ENCODE peak calls at places on chromosomes 6 and 20, in ten cellular contexts. T, F, Z, D, U, L, C, S, V and J are unnamed samples.
A peak's percentile ranks its signal among the peaks of the same experiment; 100 is the strongest.

GRCh38 chr20:64161595-64162238 is 2.5 kb upstream of the MYT1 start:
- DNase-seq in Z (no peak), U (peak; percentile 71), C (no peak), T (peak; percentile 28), L (peak; percentile 37), S (no peak), V (peak; percentile 35), F (peak; percentile 21), D (peak; percentile 60), J (no peak)

GRCh38 chr6:1711136-1711535 is 101.4 kb downstream of the FOXC1 start:
- DNase-seq in V (no peak), S (no peak), U (no peak), D (no peak), F (no peak), C (no peak), T (no peak), Z (no peak), L (no peak), J (no peak)

GRCh38 chr6:1855890-1856289 is 246.2 kb downstream of the FOXC1 start:
- DNase-seq in T (no peak), D (no peak), U (no peak), F (no peak), V (no peak), C (no peak), L (no peak), S (no peak), Z (no peak), J (no peak)

GRCh38 chr6:14544689-14545088 is 427.1 kb downstream of the CD83 start:
- DNase-seq in Z (no peak), S (no peak), D (no peak), L (no peak), U (no peak), C (no peak), F (no peak), V (no peak), T (no peak), J (no peak)

GRCh38 chr20:40754372-40754943 is 65.4 kb upstream of the MAFB start:
- DNase-seq in S (no peak), Z (no peak), F (peak; percentile 58), V (no peak), L (peak; percentile 68), T (no peak), C (no peak), U (no peak), D (no peak), J (peak; percentile 3)

GRCh38 chr6:135280375-135281136 is 99.4 kb downstream of the MYB start:
- DNase-seq in T (no peak), U (no peak), V (no peak), Z (peak; percentile 70), F (peak; percentile 28), C (no peak), S (no peak), D (no peak), L (peak; percentile 76), J (no peak)

GRCh38 chr6:128455959-128456358 is 64.4 kb downstream of the PTPRK start:
- DNase-seq in V (no peak), Z (no peak), C (no peak), S (no peak), L (no peak), F (no peak), T (no peak), D (peak; percentile 17), U (no peak), J (no peak)

GRCh38 chr6:126117251-126117650 is 130.9 kb downstream of the TRMT11 start:
- DNase-seq in L (no peak), F (no peak), Z (no peak), U (no peak), V (no peak), D (no peak), S (no peak), C (no peak), T (no peak), J (no peak)

GRCh38 chr6:37102299-37103168 is 67.4 kb upstream of the PIM1 start:
- DNase-seq in V (peak; percentile 92), T (peak; percentile 48), F (peak; percentile 80), D (peak; percentile 66), S (peak; percentile 91), L (peak; percentile 91), Z (peak; percentile 72), C (peak; percentile 87), U (peak; percentile 75), J (peak; percentile 78)

GRCh38 chr20:44701116-44701865 is 13.9 kb upstream of the CCN5 start:
- DNase-seq in L (peak; percentile 74), Z (peak; percentile 38), C (no peak), V (no peak), D (no peak), F (no peak), S (no peak), T (no peak), U (no peak), J (no peak)

GRCh38 chr20:37095108-37095608 is 639 bp downstream of the RBL1 start:
- DNase-seq in V (no peak), T (no peak), F (no peak), L (peak; percentile 6), C (no peak), D (no peak), S (no peak), U (peak; percentile 27), Z (peak; percentile 22), J (no peak)

GRCh38 chr20:34311118-34312023 is 8.2 kb upstream of the AHCY start:
- DNase-seq in C (no peak), T (no peak), D (no peak), L (no peak), S (no peak), V (no peak), Z (no peak), U (peak; percentile 58), F (no peak), J (no peak)
- TF ChIP-seq CTCF in C (no peak), T (peak; percentile 31), D (no peak), L (peak; percentile 37), S (no peak), V (peak; percentile 23), Z (no peak), U (peak; percentile 27), F (no peak), J (peak; percentile 30)

GRCh38 chr20:20887593-20888272 is 175.3 kb upstream of the RALGAPA2 start:
- DNase-seq in C (no peak), T (no peak), F (no peak), U (no peak), L (no peak), D (no peak), S (no peak), Z (no peak), V (no peak), J (no peak)
- TF ChIP-seq CTCF in C (no peak), T (no peak), F (no peak), U (no peak), L (no peak), D (no peak), S (no peak), Z (no peak), V (no peak), J (no peak)

GRCh38 chr6:167118006-167118405 is 4.9 kb upstream of the CCR6 start:
- DNase-seq in C (no peak), Z (no peak), S (no peak), V (no peak), U (no peak), D (no peak), L (no peak), T (no peak), F (no peak), J (no peak)

GRCh38 chr6:167121471-167121870 is 1.4 kb upstream of the CCR6 start:
- DNase-seq in D (no peak), F (no peak), V (no peak), C (no peak), S (no peak), T (no peak), U (no peak), L (no peak), Z (no peak), J (no peak)

GRCh38 chr6:167118839-167119238 is 4.1 kb upstream of the CCR6 start:
- DNase-seq in F (no peak), S (no peak), L (no peak), T (no peak), D (no peak), C (no peak), U (no peak), V (no peak), Z (no peak), J (no peak)

GRCh38 chr6:167120557-167121030 is 2.3 kb upstream of the CCR6 start:
- DNase-seq in C (no peak), F (no peak), D (no peak), T (no peak), S (no peak), U (no peak), V (no peak), Z (no peak), L (no peak), J (no peak)

DNA sequence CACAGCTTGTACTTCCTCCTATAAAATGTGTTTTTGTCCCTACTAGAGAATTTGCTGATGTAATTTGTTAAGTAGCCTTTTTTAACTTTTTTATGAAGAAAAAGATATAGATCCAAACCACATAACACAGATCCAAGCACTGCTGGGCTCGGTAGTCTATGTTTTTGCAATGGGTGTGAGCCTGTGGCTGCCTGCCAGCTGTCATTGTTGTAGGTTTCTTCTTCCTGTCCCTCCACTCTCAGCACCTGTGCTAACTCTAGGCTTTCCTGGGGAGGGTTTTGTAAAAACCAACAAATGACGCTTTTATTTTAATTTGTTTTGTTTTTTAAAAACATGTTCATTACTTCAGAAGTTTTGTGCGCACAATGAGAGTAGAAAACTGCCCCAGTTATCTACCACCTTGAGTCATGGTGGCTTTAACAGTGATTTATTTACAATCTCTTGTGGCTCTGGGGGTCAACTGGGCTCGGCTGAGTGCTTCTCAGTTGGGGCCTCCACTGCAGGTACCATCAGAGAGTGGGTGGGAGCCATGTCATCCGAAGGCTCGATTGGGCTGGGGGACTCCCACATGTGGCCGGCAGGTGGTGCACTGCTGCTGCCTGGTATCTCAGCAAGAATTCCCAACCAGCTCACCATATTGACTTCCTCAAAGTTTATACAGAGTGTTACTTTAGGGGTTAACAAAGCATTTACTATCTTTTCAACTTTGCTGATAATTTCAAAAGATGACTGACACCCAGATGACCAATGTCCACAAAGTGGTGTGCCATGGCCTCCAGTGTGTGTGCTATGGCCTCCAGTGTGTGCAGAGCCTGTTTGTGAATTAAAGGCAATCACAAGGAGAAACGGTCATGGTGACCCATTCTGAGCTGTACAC is 3.0 kb upstream of the CCR6 start:
- DNase-seq in D (no peak), V (no peak), L (no peak), S (no peak), Z (no peak), U (no peak), C (no peak), F (no peak), T (no peak), J (no peak)
- TF ChIP-seq CTCF in D (no peak), V (no peak), L (no peak), S (no peak), Z (no peak), U (no peak), C (peak; percentile 41), F (no peak), T (no peak), J (no peak)

DNA sequence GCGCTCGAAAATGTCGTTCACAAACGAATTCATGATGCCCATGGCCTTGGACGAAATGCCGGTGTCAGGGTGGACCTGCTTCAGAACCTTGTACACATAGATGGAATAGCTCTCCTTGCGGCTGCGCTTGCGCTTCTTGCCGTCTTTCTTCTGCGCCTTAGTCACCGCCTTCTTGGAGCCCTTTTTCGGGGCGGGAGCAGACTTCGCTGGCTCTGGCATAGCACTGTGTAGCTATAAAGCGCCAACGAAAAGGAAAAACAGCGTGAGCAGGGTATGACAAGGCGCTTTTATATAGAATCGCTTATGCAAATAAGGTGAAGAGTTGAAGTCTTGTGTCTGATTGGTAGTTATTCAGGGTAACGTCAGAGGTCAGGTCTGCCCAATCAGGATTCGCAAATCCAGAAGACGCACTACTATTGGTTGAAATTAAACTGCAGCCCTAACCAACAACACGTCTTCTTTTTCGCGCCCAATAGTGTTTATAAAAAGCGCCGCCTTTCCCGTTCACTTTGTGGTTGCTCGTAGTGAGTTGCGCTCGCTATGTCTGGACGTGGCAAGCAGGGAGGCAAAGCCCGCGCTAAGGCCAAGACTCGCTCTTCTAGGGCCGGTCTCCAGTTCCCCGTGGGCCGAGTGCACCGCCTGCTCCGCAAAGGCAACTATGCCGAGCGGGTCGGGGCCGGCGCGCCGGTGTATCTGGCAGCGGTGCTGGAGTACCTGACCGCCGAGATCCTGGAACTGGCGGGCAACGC is 114.8 kb upstream of the PRSS16 start:
- DNase-seq in S (peak; percentile 81), D (peak; percentile 100), C (peak; percentile 88), F (peak; percentile 99), V (peak; percentile 100), U (peak; percentile 92), L (peak; percentile 100), T (peak; percentile 93), Z (peak; percentile 99), J (peak; percentile 100)
- TF ChIP-seq CTCF in S (no peak), D (no peak), C (no peak), F (no peak), V (no peak), U (no peak), L (no peak), T (no peak), Z (no peak), J (no peak)